ENCODE peak calls at places on chromosomes 13 and 19, in five cellular contexts. F is NCI-H1694; L is hippocampal formation; N is RWPE1; Q is stimulated activated naive CD4-positive, alpha-beta T cell. A is an unnamed sample.

GRCh38 chr13:51152713-51153112 is 41.6 kb upstream of the C13orf42 start:
- DNase-seq in Q (no peak), F (no peak), L (no peak), N (no peak), A (no peak)

GRCh38 chr13:99178636-99179035 is 22.0 kb upstream of the UBAC2 start:
- DNase-seq in F (no peak), N (no peak), L (no peak), Q (no peak), A (no peak)

GRCh38 chr13:70104481-70104880 is 3.1 kb upstream of the ATXN8OS start:
- DNase-seq in F (no peak), L (no peak), Q (no peak), N (no peak), A (no peak)

GRCh38 chr19:46631481-46631880 is 4.5 kb downstream of the GNG8 start:
- DNase-seq in Q (no peak), F (no peak), N (no peak), L (no peak), A (no peak)

GRCh38 chr13:87376081-87376480 is 295.1 kb upstream of the SLITRK5 start:
- DNase-seq in N (no peak), L (no peak), F (no peak), Q (no peak), A (no peak)

GRCh38 chr13:50306096-50306495 is 290.9 kb downstream of the KCNRG start:
- DNase-seq in F (no peak), L (no peak), Q (no peak), N (no peak), A (no peak)

GRCh38 chr13:91740811-91741210 is 342.4 kb downstream of the GPC5 start:
- DNase-seq in N (no peak), Q (no peak), F (peak), L (no peak), A (no peak)

GRCh38 chr19:39582891-39583625 is 19.3 kb upstream of the LGALS13 start:
- DNase-seq in N (no peak), F (no peak), Q (no peak), L (no peak), A (no peak)

GRCh38 chr13:27551563-27551962 is 68.8 kb downstream of the LNX2 start:
- DNase-seq in L (no peak), N (no peak), Q (no peak), F (no peak), A (no peak)

GRCh38 chr19:2782357-2782935 is 627 bp downstream of the SGTA start:
- DNase-seq in F (no peak), N (no peak), L (no peak), Q (no peak), A (no peak)

GRCh38 chr19:16447015-16447384 is 24.8 kb downstream of the EPS15L1 start:
- DNase-seq in F (no peak), L (no peak), Q (no peak), N (peak), A (no peak)

GRCh38 chr19:44850641-44851109 is 4.6 kb downstream of the NECTIN2 start:
- DNase-seq in L (no peak), F (no peak), N (no peak), Q (no peak), A (no peak)

GRCh38 chr19:11278670-11279069 is 16.3 kb upstream of the DOCK6 start:
- DNase-seq in N (no peak), F (no peak), L (no peak), Q (no peak), A (no peak)

GRCh38 chr13:100301418-100301817 is 212.5 kb downstream of the PCCA start:
- DNase-seq in Q (no peak), F (peak), L (no peak), N (no peak), A (no peak)

GRCh38 chr19:1399079-1399478 is 2.3 kb downstream of the GAMT start:
- DNase-seq in Q (no peak), L (no peak), N (no peak), F (no peak), A (no peak)

GRCh38 chr13:44181938-44182337 is 191.7 kb upstream of the SERP2 start:
- DNase-seq in N (peak), L (no peak), Q (no peak), F (no peak), A (no peak)

GRCh38 chr13:93254775-93255174 is 28.2 kb downstream of the GPC6 start:
- DNase-seq in N (no peak), L (peak), F (peak), Q (no peak), A (no peak)

GRCh38 chr19:42193706-42194105 is 23.8 kb downstream of the DEDD2 start:
- DNase-seq in N (no peak), F (no peak), L (no peak), Q (no peak), A (no peak)

GRCh38 chr19:7415163-7415856 is 66.6 kb downstream of the ARHGEF18 start:
- DNase-seq in N (no peak), Q (no peak), L (no peak), F (no peak), A (no peak)

GRCh38 chr13:31418186-31418585 is 218.4 kb downstream of the B3GLCT start:
- DNase-seq in N (no peak), L (no peak), Q (no peak), F (no peak), A (no peak)

GRCh38 chr13:66665991-66666390 is 564.1 kb downstream of the PCDH9 start:
- DNase-seq in F (peak), N (no peak), L (peak), Q (no peak), A (no peak)

GRCh38 chr13:98129059-98129741 is 13.7 kb upstream of the FARP1 start:
- DNase-seq in N (no peak), F (no peak), Q (no peak), L (no peak), A (no peak)

GRCh38 chr13:60286707-60287106 is 110.3 kb upstream of the TDRD3 start:
- DNase-seq in Q (no peak), F (no peak), L (no peak), N (no peak), A (no peak)

GRCh38 chr13:28494861-28495585 is at the start of gene FLT1:
- DNase-seq in L (no peak), N (no peak), F (no peak), Q (peak), A (peak)

GRCh38 chr19:46060012-46060411 is 19.2 kb upstream of the IGFL4 start:
- DNase-seq in N (no peak), Q (no peak), L (no peak), F (no peak), A (no peak)